ENCODE peak calls at places on chromosomes 1 and 21, in ten cellular contexts. S, N, V, C, L, Z, R, I, Q and H are unnamed samples.

GRCh38 chr21:39422468-39423241 is 22.9 kb downstream of the LCA5L start:
- DNase-seq in R (no peak), Q (peak), S (no peak), Z (no peak), L (no peak), V (no peak), C (no peak), N (no peak), I (no peak), H (no peak)

GRCh38 chr21:35314896-35315582 is 265.9 kb upstream of the RUNX1 start:
- DNase-seq in L (no peak), R (no peak), Q (no peak), N (no peak), V (no peak), C (peak), S (no peak), I (no peak), Z (no peak), H (no peak)

GRCh38 chr1:20211511-20211931 is 25.2 kb upstream of the PLA2G2C start:
- DNase-seq in L (no peak), C (peak), V (no peak), R (peak), N (no peak), S (no peak), Z (no peak), I (no peak), Q (no peak), H (no peak)

GRCh38 chr1:119286587-119287181 is 81.9 kb upstream of the HAO2 start:
- DNase-seq in R (no peak), L (no peak), Z (no peak), N (no peak), V (peak), C (peak), S (peak), I (no peak), Q (peak), H (no peak)

GRCh38 chr1:41919764-41920397 is 1.2 kb upstream of the HIVEP3 start:
- DNase-seq in N (peak), Q (peak), C (peak), S (no peak), R (peak), Z (peak), I (no peak), V (peak), L (peak), H (peak)

GRCh38 chr1:9289724-9290493 is 2.8 kb upstream of the SPSB1 start:
- DNase-seq in C (peak), Q (no peak), I (no peak), L (no peak), V (no peak), N (no peak), Z (no peak), S (no peak), R (no peak), H (no peak)

GRCh38 chr1:237249120-237249519 is 207.1 kb downstream of the RYR2 start:
- DNase-seq in N (no peak), C (no peak), V (no peak), Z (no peak), I (no peak), S (no peak), R (no peak), Q (no peak), L (no peak), H (no peak)

GRCh38 chr1:64041366-64042131 is 161.9 kb upstream of the UBE2U start:
- DNase-seq in R (no peak), N (no peak), S (no peak), Z (no peak), V (no peak), C (no peak), Q (no peak), I (no peak), L (no peak), H (no peak)

GRCh38 chr21:36155603-36156338 is 853 bp upstream of the DOP1B start:
- DNase-seq in V (peak), S (no peak), R (peak), I (no peak), Z (no peak), C (peak), Q (peak), L (peak), N (no peak), H (no peak)

GRCh38 chr21:14114251-14114650 is 96.5 kb downstream of the LIPI start:
- DNase-seq in C (no peak), Z (no peak), R (no peak), N (no peak), V (peak), L (no peak), S (no peak), I (peak), Q (no peak), H (no peak)

GRCh38 chr1:183905497-183905896 is 100.6 kb downstream of the RGL1 start:
- DNase-seq in Z (no peak), S (no peak), V (no peak), I (peak), L (no peak), C (no peak), R (no peak), Q (no peak), N (no peak), H (no peak)

GRCh38 chr1:106378261-106378660 is 678.2 kb upstream of the PRMT6 start:
- DNase-seq in Z (no peak), C (no peak), V (no peak), S (no peak), I (no peak), L (no peak), N (no peak), R (no peak), Q (no peak), H (no peak)

GRCh38 chr1:168082008-168082876 is 54.5 kb downstream of the GPR161 start:
- DNase-seq in I (peak), C (peak), R (peak), N (peak), S (peak), L (peak), Z (peak), Q (peak), V (peak), H (peak)

GRCh38 chr1:24704411-24705259 is 40.6 kb upstream of the CLIC4 start:
- DNase-seq in V (peak), C (no peak), L (no peak), R (no peak), N (peak), Q (peak), I (no peak), Z (no peak), S (no peak), H (no peak)

GRCh38 chr1:7579016-7579415 is 192.1 kb upstream of the VAMP3 start:
- DNase-seq in Q (no peak), Z (no peak), C (no peak), R (no peak), I (no peak), N (no peak), V (no peak), S (no peak), L (peak), H (no peak)

GRCh38 chr1:69413129-69413528 is 154.6 kb upstream of the LRRC7 start:
- DNase-seq in V (no peak), N (no peak), R (no peak), C (no peak), L (no peak), I (no peak), Z (no peak), Q (no peak), S (no peak), H (no peak)

GRCh38 chr1:37258068-37258467 is 216.3 kb upstream of the ZC3H12A start:
- DNase-seq in N (no peak), L (no peak), S (no peak), R (no peak), I (no peak), Z (no peak), C (no peak), Q (no peak), V (no peak), H (no peak)

GRCh38 chr1:173424786-173425407 is 52.2 kb upstream of the PRDX6 start:
- DNase-seq in R (no peak), S (no peak), Z (no peak), N (no peak), L (no peak), Q (no peak), C (no peak), I (no peak), V (no peak), H (no peak)

GRCh38 chr21:44083631-44084291 is 23.4 kb upstream of the PWP2 start:
- DNase-seq in V (no peak), N (no peak), I (no peak), R (no peak), S (no peak), C (no peak), L (no peak), Z (peak), Q (no peak), H (peak)

GRCh38 chr1:7385471-7386225 is 385.4 kb upstream of the VAMP3 start:
- DNase-seq in I (no peak), C (no peak), V (peak), L (peak), Q (no peak), S (no peak), N (peak), Z (no peak), R (no peak), H (no peak)

GRCh38 chr1:28326505-28326904 is 2.3 kb upstream of the MED18 start:
- DNase-seq in N (no peak), C (no peak), R (no peak), V (no peak), S (no peak), I (no peak), Z (no peak), L (no peak), Q (no peak), H (no peak)